ENCODE peak calls at places on chromosomes 2 and 18, in ten cellular contexts. F is lung, I is hepatocyte, Z is lower lobe of right lung, K is HCT116, T is IMR-90, Q is right lobe of liver, G is pancreas, B is adrenal gland, Y is GM23338. E is an unnamed sample.

GRCh38 chr2:61254536-61254935 is 92.5 kb downstream of the C2orf74 start:
- DNase-seq in F (no peak), Z (no peak), Y (no peak), B (no peak), K (no peak), I (no peak), G (no peak), T (no peak), Q (no peak), E (no peak)

GRCh38 chr2:44838116-44838790 is 103.2 kb upstream of the SIX3 start:
- DNase-seq in T (no peak), Q (no peak), G (no peak), Y (no peak), B (no peak), F (no peak), K (no peak), Z (no peak), I (no peak), E (no peak)

GRCh38 chr2:42754021-42754775 is 9.7 kb downstream of the OXER1 start:
- DNase-seq in K (no peak), Q (no peak), T (peak; percentile 28), F (no peak), G (peak; percentile 55), Z (no peak), Y (no peak), I (no peak), B (peak; percentile 54), E (no peak)

GRCh38 chr18:44826418-44827259 is 146.0 kb downstream of the SETBP1 start:
- DNase-seq in K (no peak), B (peak; percentile 79), F (peak; percentile 65), Z (no peak), G (peak; percentile 81), I (peak; percentile 78), Y (no peak), T (peak; percentile 83), Q (peak; percentile 47), E (peak; percentile 42)

GRCh38 chr2:241841181-241842066 is 17.3 kb downstream of the PDCD1 start:
- DNase-seq in K (no peak), G (no peak), Y (no peak), T (no peak), F (no peak), Q (no peak), B (no peak), I (no peak), Z (no peak), E (no peak)

GRCh38 chr2:170739507-170740046 is 24.4 kb downstream of the SP5 start:
- DNase-seq in T (no peak), G (no peak), B (no peak), K (no peak), Y (no peak), F (no peak), Z (no peak), I (no peak), Q (no peak), E (no peak)

GRCh38 chr2:45907592-45907991 is 256.1 kb downstream of the PRKCE start:
- DNase-seq in Y (no peak), B (no peak), Q (no peak), T (no peak), G (no peak), I (no peak), F (no peak), Z (no peak), K (no peak), E (no peak)

GRCh38 chr18:40011201-40011600 is 1943.8 kb upstream of the PIK3C3 start:
- DNase-seq in T (no peak), Q (no peak), G (no peak), B (no peak), Y (no peak), F (no peak), Z (no peak), I (no peak), K (no peak), E (no peak)

GRCh38 chr2:64015898-64016297 is 3.3 kb downstream of the VPS54 start:
- DNase-seq in K (no peak), F (no peak), Y (no peak), G (no peak), B (no peak), T (no peak), I (no peak), Q (no peak), Z (no peak), E (no peak)

GRCh38 chr2:64015386-64015785 is 3.8 kb downstream of the VPS54 start:
- DNase-seq in T (no peak), Q (no peak), Z (no peak), Y (no peak), I (no peak), K (no peak), F (no peak), G (no peak), B (no peak), E (no peak)

GRCh38 chr2:64012115-64012514 is 7.1 kb downstream of the VPS54 start:
- DNase-seq in I (no peak), Q (no peak), B (no peak), F (no peak), Y (no peak), K (no peak), Z (no peak), T (no peak), G (no peak), E (no peak)

GRCh38 chr2:64014628-64015027 is 4.6 kb downstream of the VPS54 start:
- DNase-seq in Y (no peak), K (no peak), Q (no peak), T (no peak), I (no peak), F (no peak), B (no peak), G (no peak), Z (no peak), E (no peak)

DNA sequence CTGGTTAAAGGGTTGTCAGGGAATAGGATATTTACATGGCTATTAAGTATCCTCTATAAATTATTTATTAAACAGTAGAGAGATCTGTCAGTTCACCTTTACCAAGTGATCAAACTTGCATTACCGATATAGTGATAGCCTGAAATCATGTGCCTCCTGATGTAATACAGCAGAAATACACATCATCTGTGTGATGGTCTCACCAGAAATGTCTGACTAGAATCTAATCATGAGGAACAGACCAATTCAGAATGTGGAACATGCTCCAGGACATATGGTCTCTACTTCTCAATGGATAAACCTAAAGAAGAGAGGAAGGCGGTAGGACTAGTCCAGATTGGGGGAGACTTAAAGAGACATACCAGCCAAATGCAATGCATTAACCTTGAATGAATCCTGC is 6.2 kb downstream of the VPS54 start:
- DNase-seq in Q (no peak), Y (no peak), T (no peak), F (no peak), Z (no peak), G (no peak), B (no peak), K (no peak), I (no peak), E (no peak)
- TF ChIP-seq CTCF in Q (no peak), Y (no peak), T (no peak), F (no peak), Z (no peak), G (no peak), B (no peak), K (no peak), I (no peak), E (no peak)

GRCh38 chr2:128376241-128377041 is 57.8 kb upstream of the HS6ST1 start:
- DNase-seq in B (no peak), Q (peak; percentile 12), I (no peak), F (no peak), G (peak; percentile 7), T (no peak), K (no peak), Y (no peak), Z (peak; percentile 39), E (no peak)

GRCh38 chr2:128375454-128375853 is 56.8 kb upstream of the HS6ST1 start:
- DNase-seq in K (no peak), I (no peak), B (no peak), T (no peak), Z (peak; percentile 59), F (no peak), Q (peak; percentile 13), Y (no peak), G (no peak), E (no peak)

GRCh38 chr2:128374001-128374710 is 55.5 kb upstream of the HS6ST1 start:
- DNase-seq in B (no peak), T (peak; percentile 87), I (peak; percentile 47), Z (peak; percentile 67), F (peak; percentile 59), G (no peak), K (no peak), Y (no peak), Q (peak; percentile 9), E (no peak)

GRCh38 chr2:128373346-128374000 is 54.8 kb upstream of the HS6ST1 start:
- DNase-seq in Z (no peak), Q (no peak), K (no peak), F (no peak), T (no peak), Y (no peak), G (no peak), B (no peak), I (no peak), E (no peak)

DNA sequence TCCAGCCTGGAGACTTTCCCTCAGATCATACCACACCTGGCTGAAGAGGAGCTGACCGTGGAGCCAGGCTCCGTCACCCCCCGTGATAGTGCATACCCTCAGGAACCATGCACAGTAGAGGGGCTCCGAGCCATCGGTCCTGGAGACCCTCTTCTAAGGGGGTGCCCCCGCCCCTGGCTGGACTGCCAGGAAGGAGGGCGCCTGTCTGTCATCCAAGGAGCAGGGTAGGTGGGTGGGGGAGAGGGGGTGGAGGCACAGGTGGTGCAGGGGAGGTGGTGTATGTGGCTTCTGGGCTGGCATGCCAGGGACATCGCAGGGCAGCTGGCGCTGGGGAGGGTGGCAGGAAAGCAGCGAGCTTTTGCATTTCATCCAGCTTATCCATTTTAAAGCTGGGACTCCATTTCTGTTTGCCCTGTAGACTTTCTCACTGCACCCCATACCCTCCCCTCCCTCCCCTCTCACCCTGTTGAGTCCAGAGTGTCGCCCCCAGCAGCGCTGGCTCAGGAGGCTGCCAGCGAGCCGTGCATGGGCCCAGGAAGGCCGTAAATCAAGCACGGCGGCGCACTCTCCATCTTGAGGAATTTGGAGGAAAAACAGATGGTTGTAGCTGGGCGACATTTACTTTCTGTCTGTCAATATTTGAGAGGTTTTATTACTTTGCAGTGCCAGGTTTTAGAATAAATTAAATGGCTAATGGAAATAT is 56.2 kb upstream of the HS6ST1 start:
- DNase-seq in I (peak; percentile 41), G (no peak), F (no peak), T (no peak), Z (peak; percentile 47), K (no peak), Y (no peak), Q (peak; percentile 13), B (no peak), E (no peak)
- H3K4me1 ChIP-seq in I (peaks cover 50% of the 10 kb centered on the region), G (no peaks in the 10 kb centered on the region), F (no peaks in the 10 kb centered on the region), T (peaks cover 34% of the 10 kb centered on the region), Z (peaks cover 54% of the 10 kb centered on the region), K (peaks cover 6% of the 10 kb centered on the region), Y (peaks cover 8% of the 10 kb centered on the region), Q (no peaks in the 10 kb centered on the region), B (peaks cover 7% of the 10 kb centered on the region), E (peaks cover 19% of the 10 kb centered on the region)

GRCh38 chr2:222959358-222959757 is 92.6 kb upstream of the KCNE4 start:
- DNase-seq in G (no peak), B (no peak), T (peak; percentile 87), Z (no peak), I (peak; percentile 66), K (peak; percentile 55), F (no peak), Y (peak; percentile 79), Q (no peak), E (no peak)
- TF ChIP-seq CTCF in G (no peak), B (no peak), T (peak; percentile 55), Z (no peak), I (peak; percentile 25), K (peak; percentile 53), F (no peak), Y (peak; percentile 38), Q (no peak), E (no peak)

DNA sequence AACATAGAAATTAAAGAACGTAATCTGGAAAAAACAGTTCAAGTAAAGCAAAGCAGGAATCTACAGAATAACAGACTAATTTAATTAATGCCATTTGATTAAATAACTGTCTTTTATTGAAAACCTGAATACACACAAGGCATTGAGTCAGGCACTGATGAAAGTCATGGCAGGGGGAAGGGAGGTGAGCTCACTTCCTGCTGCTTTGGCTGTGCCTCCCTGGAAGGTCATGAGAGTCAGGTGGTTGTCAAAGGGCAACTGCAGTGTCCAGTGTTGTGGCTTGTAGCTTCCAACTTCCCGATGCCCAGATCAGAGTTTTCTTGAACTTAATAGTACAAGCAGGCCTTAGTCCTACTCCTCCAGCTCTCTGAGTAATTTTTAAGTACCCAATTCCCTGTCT is 180.9 kb downstream of the PID1 start:
- DNase-seq in I (no peak), Q (peak; percentile 57), G (no peak), Y (peak; percentile 9), T (peak; percentile 2), K (no peak), B (peak; percentile 63), F (no peak), Z (no peak), E (no peak)
- H3K4me1 ChIP-seq in I (peaks cover 30% of the 10 kb centered on the region), Q (no peaks in the 10 kb centered on the region), G (no peaks in the 10 kb centered on the region), Y (peaks cover 17% of the 10 kb centered on the region), T (no peaks in the 10 kb centered on the region), K (no peaks in the 10 kb centered on the region), B (peaks cover 39% of the 10 kb centered on the region), F (peaks cover 22% of the 10 kb centered on the region), Z (peaks cover 8% of the 10 kb centered on the region), E (peaks cover 42% of the 10 kb centered on the region)

E was measured in left ventricle myocardium inferior.